ENCODE peak calls at places on chromosomes 16 and 17, in eight cellular contexts. M, P, D, V, Y, T, L and X are unnamed samples.

GRCh38 chr16:67451704-67452435 is 20.9 kb downstream of the HSD11B2 start:
- DNase-seq in M (no peak), P (no peak), D (no peak), V (no peak), Y (no peak), T (no peak), L (no peak), X (no peak)

GRCh38 chr16:53822936-53823529 is 119.1 kb downstream of the FTO start:
- DNase-seq in M (no peak), P (peak; percentile 1), D (no peak), V (no peak), Y (no peak), T (peak; percentile 76), L (no peak), X (no peak)

GRCh38 chr16:5465714-5466113 is 368.1 kb upstream of the EEF2KMT start:
- DNase-seq in M (no peak), P (no peak), D (no peak), V (no peak), Y (no peak), T (no peak), L (no peak), X (no peak)

GRCh38 chr17:77755410-77755963 is 203.0 kb upstream of the TNRC6C start:
- DNase-seq in M (no peak), P (no peak), D (no peak), V (no peak), Y (no peak), T (no peak), L (no peak), X (no peak)

GRCh38 chr17:67105213-67105612 is 60.9 kb downstream of the CACNG1 start:
- DNase-seq in M (no peak), P (no peak), D (no peak), V (no peak), Y (no peak), T (peak; percentile 86), L (no peak), X (no peak)

GRCh38 chr17:19787733-19788357 is 39.7 kb upstream of the ALDH3A1 start:
- DNase-seq in M (no peak), P (no peak), D (no peak), V (no peak), Y (no peak), T (no peak), L (no peak), X (no peak)

GRCh38 chr16:50279142-50279865 is 13.0 kb downstream of the ADCY7 start:
- DNase-seq in M (no peak), P (no peak), D (no peak), V (no peak), Y (peak; percentile 92), T (no peak), L (no peak), X (peak; percentile 93)

GRCh38 chr16:1543085-1543896 is 9.8 kb downstream of the TMEM204 start:
- DNase-seq in M (peak; percentile 51), P (peak; percentile 4), D (peak; percentile 79), V (peak; percentile 51), Y (peak; percentile 89), T (peak; percentile 93), L (no peak), X (peak; percentile 91)

GRCh38 chr17:72414967-72415853 is 294.4 kb downstream of the SOX9 start:
- DNase-seq in M (no peak), P (no peak), D (no peak), V (no peak), Y (no peak), T (no peak), L (no peak), X (no peak)

GRCh38 chr16:89924298-89924924 is 1.3 kb downstream of the TUBB3 start:
- DNase-seq in M (no peak), P (peak; percentile 91), D (no peak), V (peak; percentile 85), Y (peak; percentile 71), T (peak; percentile 53), L (peak; percentile 77), X (no peak)

GRCh38 chr17:37791434-37791833 is 46.6 kb upstream of the HNF1B start:
- DNase-seq in M (peak; percentile 35), P (peak; percentile 62), D (no peak), V (peak; percentile 46), Y (no peak), T (peak; percentile 48), L (peak; percentile 23), X (no peak)

GRCh38 chr16:11833951-11834695 is 17.2 kb downstream of the RSL1D1 start:
- DNase-seq in M (no peak), P (no peak), D (no peak), V (no peak), Y (no peak), T (peak; percentile 94), L (peak; percentile 44), X (no peak)

GRCh38 chr16:86593913-86594312 is 15.6 kb downstream of the FOXL1 start:
- DNase-seq in M (no peak), P (no peak), D (no peak), V (no peak), Y (no peak), T (no peak), L (no peak), X (no peak)

GRCh38 chr17:37541880-37542675 is 52.4 kb downstream of the DUSP14 start:
- DNase-seq in M (no peak), P (no peak), D (no peak), V (no peak), Y (peak; percentile 26), T (peak; percentile 74), L (no peak), X (no peak)

GRCh38 chr17:82297280-82297803 is 20.1 kb downstream of the CD7 start:
- DNase-seq in M (peak; percentile 93), P (peak; percentile 71), D (peak; percentile 97), V (no peak), Y (peak; percentile 94), T (peak; percentile 98), L (peak; percentile 64), X (peak; percentile 96)

GRCh38 chr17:72208832-72209231 is 88.0 kb downstream of the SOX9 start:
- DNase-seq in M (no peak), P (no peak), D (no peak), V (no peak), Y (no peak), T (no peak), L (no peak), X (no peak)

GRCh38 chr16:716250-716607 is 1.3 kb downstream of the METRN start:
- DNase-seq in M (no peak), P (no peak), D (no peak), V (peak; percentile 55), Y (no peak), T (peak; percentile 50), L (no peak), X (no peak)

DNA sequence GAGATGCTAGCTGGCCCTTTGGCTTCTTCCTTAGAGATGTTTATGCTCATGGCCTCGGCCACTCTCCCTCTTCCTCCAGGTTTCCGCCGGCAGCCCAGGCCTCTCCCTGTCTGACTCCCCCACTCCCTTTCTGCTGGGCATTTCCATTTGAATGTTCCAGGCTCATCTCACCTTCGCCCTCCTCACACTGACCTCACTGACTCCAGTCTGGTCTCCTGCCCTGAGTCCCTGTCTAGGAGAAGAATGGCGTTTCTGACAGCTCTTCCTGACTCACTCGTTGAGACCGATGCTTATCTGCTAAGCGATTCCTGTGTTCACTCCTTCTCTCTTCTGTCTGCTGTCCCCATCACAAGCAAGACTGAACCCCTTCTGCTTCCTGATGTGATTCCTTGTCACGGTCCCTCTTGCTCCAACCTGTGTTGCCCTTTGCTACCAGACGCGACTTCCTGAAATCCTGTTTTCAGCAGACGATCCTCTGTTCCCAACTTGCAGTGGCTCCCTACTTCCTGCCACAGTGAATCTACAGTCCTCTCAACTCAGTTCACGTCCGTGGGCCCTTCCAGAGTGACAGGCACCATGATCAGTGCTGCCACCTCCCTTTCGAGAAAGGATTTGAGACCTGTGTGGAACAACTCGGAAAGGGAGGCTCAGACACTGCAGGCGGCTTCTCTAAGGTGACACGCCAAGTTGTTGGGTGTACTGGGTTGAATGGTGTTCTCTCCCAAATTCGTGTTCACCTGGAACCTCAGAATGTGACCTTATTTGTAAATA is 176.4 kb downstream of the MSI2 start:
- DNase-seq in M (no peak), P (no peak), D (no peak), V (no peak), Y (no peak), T (no peak), L (no peak), X (no peak)
- TF ChIP-seq CTCF in M (no peak), P (no peak), D (no peak), V (no peak), Y (no peak), T (no peak), L (no peak), X (no peak)

GRCh38 chr17:32349503-32349853 is 479 bp upstream of the ZNF207 start:
- DNase-seq in M (no peak), P (no peak), D (no peak), V (no peak), Y (no peak), T (peak; percentile 42), L (peak; percentile 33), X (no peak)

GRCh38 chr17:32345953-32346600 is 3.9 kb upstream of the ZNF207 start:
- DNase-seq in M (no peak), P (no peak), D (no peak), V (no peak), Y (no peak), T (no peak), L (no peak), X (no peak)

GRCh38 chr17:32350662-32351418 is 883 bp downstream of the ZNF207 start:
- DNase-seq in M (no peak), P (peak; percentile 72), D (no peak), V (no peak), Y (no peak), T (peak; percentile 80), L (peak; percentile 71), X (peak; percentile 67)

GRCh38 chr17:32348483-32348800 is 1.5 kb upstream of the ZNF207 start:
- DNase-seq in M (no peak), P (no peak), D (no peak), V (no peak), Y (no peak), T (no peak), L (no peak), X (no peak)

GRCh38 chr17:32349854-32350661 is at the start of gene ZNF207:
- DNase-seq in M (peak; percentile 86), P (peak; percentile 98), D (peak; percentile 95), V (peak; percentile 97), Y (peak; percentile 96), T (peak; percentile 97), L (peak; percentile 99), X (peak; percentile 96)
- TF ChIP-seq CTCF in M (no peak), P (no peak), D (no peak), V (no peak), Y (no peak), T (no peak), L (no peak), X (no peak)

DNA sequence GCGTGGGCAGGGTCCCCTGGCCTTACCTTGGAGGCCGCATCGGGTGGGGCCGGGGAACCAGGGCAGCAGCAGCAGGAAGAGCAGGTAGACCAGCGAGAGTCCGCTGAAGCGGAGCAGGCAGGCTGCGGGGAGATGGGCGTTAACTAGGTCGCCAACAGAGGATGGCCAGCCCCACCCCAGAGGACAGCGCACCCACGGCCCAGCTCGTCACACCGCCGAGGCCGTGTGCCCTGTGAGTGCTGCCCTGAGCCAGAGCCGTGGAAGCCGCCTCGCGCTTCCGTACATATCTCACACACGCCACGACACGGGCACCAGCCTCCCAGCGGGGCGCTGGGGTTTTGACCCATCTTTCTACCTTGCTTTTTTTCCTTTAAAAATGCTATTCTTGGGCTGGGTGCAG is 35.7 kb downstream of the PIEZO1 start:
- DNase-seq in M (no peak), P (no peak), D (no peak), V (no peak), Y (no peak), T (no peak), L (no peak), X (no peak)
- TF ChIP-seq CTCF in M (no peak), P (no peak), D (no peak), V (no peak), Y (no peak), T (no peak), L (no peak), X (no peak)

GRCh38 chr17:33169580-33170285 is 123.4 kb downstream of the ASIC2 start:
- DNase-seq in M (no peak), P (no peak), D (no peak), V (no peak), Y (no peak), T (peak; percentile 14), L (no peak), X (no peak)
- TF ChIP-seq CTCF in M (no peak), P (no peak), D (no peak), V (no peak), Y (no peak), T (no peak), L (no peak), X (no peak)